ENCODE peak calls at places on chromosomes 12 and 14, in four cellular contexts. C is GM12878, L is IMR-90, M is K562. N is an unnamed sample.

GRCh38 chr14:65412881-65413738 is 580 bp downstream of the FUT8 start:
- DNase-seq in C (no peak), L (peak), M (no peak), N (peak)

GRCh38 chr12:58211211-58211610 is 269.8 kb downstream of the ATP23 start:
- DNase-seq in C (no peak), L (no peak), M (no peak), N (no peak)

GRCh38 chr14:31194095-31194494 is 13.5 kb downstream of the HECTD1 start:
- DNase-seq in C (no peak), L (peak), M (no peak), N (no peak)

GRCh38 chr14:53367631-53368030 is 214.5 kb upstream of the DDHD1 start:
- DNase-seq in C (no peak), L (peak), M (no peak), N (no peak)

GRCh38 chr14:85566603-85567002 is 36.7 kb downstream of the FLRT2 start:
- DNase-seq in C (no peak), L (peak), M (no peak), N (no peak)

GRCh38 chr14:99717682-99718013 is 33.5 kb downstream of the CYP46A1 start:
- DNase-seq in C (no peak), L (no peak), M (no peak), N (no peak)

GRCh38 chr12:66496595-66496994 is 182.3 kb downstream of the GRIP1 start:
- DNase-seq in C (no peak), L (no peak), M (no peak), N (no peak)

GRCh38 chr12:111368291-111368683 is 608 bp downstream of the PHETA1 start:
- DNase-seq in C (no peak), L (no peak), M (peak), N (no peak)

GRCh38 chr12:82479511-82479910 is 121.2 kb downstream of the METTL25 start:
- DNase-seq in C (no peak), L (peak), M (no peak), N (no peak)

GRCh38 chr12:32377344-32378000 is 21.9 kb upstream of the FGD4 start:
- DNase-seq in C (no peak), L (no peak), M (no peak), N (no peak)

GRCh38 chr12:110694330-110694891 is 5.5 kb upstream of the HVCN1 start:
- DNase-seq in C (no peak), L (no peak), M (no peak), N (no peak)

GRCh38 chr14:101834387-101835165 is 73.1 kb downstream of the PPP2R5C start:
- DNase-seq in C (no peak), L (peak), M (no peak), N (no peak)

GRCh38 chr12:82069931-82070514 is 288.2 kb downstream of the CCDC59 start:
- DNase-seq in C (no peak), L (no peak), M (no peak), N (no peak)

GRCh38 chr12:31853520-31853919 is 105.7 kb upstream of the RESF1 start:
- DNase-seq in C (no peak), L (no peak), M (no peak), N (no peak)

GRCh38 chr12:121144416-121144914 is 11.8 kb downstream of the P2RX7 start:
- DNase-seq in C (no peak), L (peak), M (no peak), N (no peak)

GRCh38 chr12:71299541-71300376 is 139.8 kb upstream of the LGR5 start:
- DNase-seq in C (no peak), L (no peak), M (peak), N (no peak)

GRCh38 chr12:47709277-47710048 is 3.6 kb upstream of the RPAP3 start:
- DNase-seq in C (no peak), L (peak), M (no peak), N (no peak)

GRCh38 chr12:124319368-124320050 is 24.6 kb downstream of the RFLNA start:
- DNase-seq in C (no peak), L (no peak), M (no peak), N (no peak)

GRCh38 chr14:61147369-61147897 is 133.7 kb downstream of the TMEM30B start:
- DNase-seq in C (no peak), L (peak), M (no peak), N (no peak)

GRCh38 chr14:52325126-52325525 is 11.0 kb downstream of the PTGER2 start:
- DNase-seq in C (peak), L (peak), M (no peak), N (no peak)
- TF ChIP-seq ELK1 in C (no peak), L (no peak), M (no peak), N (no peak)

GRCh38 chr14:32400480-32400879 is 71.4 kb downstream of the AKAP6 start:
- DNase-seq in C (no peak), L (peak), M (no peak), N (no peak)
- TF ChIP-seq ELK1 in C (no peak), L (no peak), M (no peak), N (no peak)

GRCh38 chr12:107318804-107319535 is 225.6 kb upstream of the CRY1 start:
- DNase-seq in C (no peak), L (peak), M (peak), N (peak)

GRCh38 chr12:107319536-107320030 is 226.2 kb upstream of the CRY1 start:
- DNase-seq in C (no peak), L (no peak), M (no peak), N (no peak)

GRCh38 chr12:107317751-107318553 is 224.6 kb upstream of the CRY1 start:
- DNase-seq in C (no peak), L (peak), M (peak), N (peak)

GRCh38 chr12:107320031-107320928 is 226.9 kb upstream of the CRY1 start:
- DNase-seq in C (no peak), L (peak), M (no peak), N (peak)

DNA sequence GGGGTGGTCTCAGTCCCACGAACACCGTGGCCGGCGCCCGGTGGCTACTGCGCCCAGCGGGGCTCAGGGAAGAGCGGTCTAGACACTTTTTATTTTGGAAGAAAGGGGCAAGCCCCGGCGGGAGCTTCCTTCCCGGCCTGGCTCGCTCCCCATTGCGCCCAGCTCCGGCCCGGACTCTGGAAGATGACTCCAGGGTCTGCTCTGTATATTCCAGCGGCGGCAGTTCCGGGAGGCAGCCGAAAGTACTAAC is 225.1 kb upstream of the CRY1 start:
- DNase-seq in C (no peak), L (no peak), M (no peak), N (no peak)
- TF ChIP-seq ELK1 in C (no peak), L (no peak), M (no peak), N (no peak)

DNA sequence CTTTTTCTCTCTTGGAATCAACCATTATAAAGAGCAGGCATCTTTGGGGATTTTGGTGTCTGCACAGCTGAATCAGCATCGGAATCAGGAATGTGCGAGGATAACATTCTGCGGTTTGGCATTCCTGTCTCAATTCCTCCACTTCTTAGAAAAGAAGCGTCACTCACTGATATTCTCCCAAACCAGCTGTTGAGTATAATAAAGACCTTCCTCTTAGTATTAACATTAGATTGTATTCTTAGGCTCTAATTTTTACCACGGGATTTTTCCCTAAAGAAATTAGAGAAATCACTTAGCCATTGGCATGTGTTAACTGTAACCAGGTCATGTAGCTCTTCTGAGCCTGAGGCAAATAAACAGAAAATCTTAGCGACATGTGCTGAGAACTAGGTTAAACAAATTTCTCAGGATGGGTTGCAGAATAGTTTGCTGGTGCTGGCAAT is 128.7 kb downstream of the TMX1 start:
- DNase-seq in C (no peak), L (peak), M (no peak), N (no peak)
- TF ChIP-seq ELK1 in C (no peak), L (no peak), M (no peak), N (no peak)

GRCh38 chr12:127926004-127926403 is 341.0 kb upstream of the TMEM132C start:
- DNase-seq in C (no peak), L (no peak), M (no peak), N (no peak)
- TF ChIP-seq ELK1 in C (no peak), L (no peak), M (no peak), N (no peak)

N was measured in A549.